ENCODE peak calls at places on chromosome 9, in five cellular contexts. Z is stimulated activated effector memory CD8-positive, alpha-beta T cell treated with anti-CD3 and anti-CD28 coated beads, Interleukin-12 subunit alpha, Interleukin-12 subunit beta, amount 100 ng/mL, for 72 hours; H is foreskin fibroblast; G is naive thymus-derived CD8-positive, alpha-beta T cell; E is H4. C is an unnamed sample.

GRCh38 chr9:124663046-124663961 is 107.8 kb downstream of the NR6A1 start:
- DNase-seq in Z (no peak), H (no peak), G (no peak), E (no peak), C (no peak)

GRCh38 chr9:90964101-90965020 is 162.7 kb downstream of the SYK start:
- DNase-seq in Z (peak), H (no peak), G (no peak), E (no peak), C (peak)

GRCh38 chr9:77731930-77732329 is 83.8 kb upstream of the GNA14 start:
- DNase-seq in Z (no peak), H (no peak), G (no peak), E (no peak), C (peak)

GRCh38 chr9:18294229-18294628 is 179.7 kb upstream of the ADAMTSL1 start:
- DNase-seq in Z (no peak), H (no peak), G (no peak), E (no peak), C (no peak)

GRCh38 chr9:133998915-133999580 is 6.9 kb upstream of the VAV2 start:
- DNase-seq in Z (no peak), H (no peak), G (no peak), E (no peak), C (no peak)

GRCh38 chr9:112890106-112891081 is at the start of gene SLC46A2:
- DNase-seq in Z (no peak), H (no peak), G (no peak), E (no peak), C (no peak)

GRCh38 chr9:78575041-78575440 is 278.1 kb downstream of the PSAT1 start:
- DNase-seq in Z (no peak), H (no peak), G (no peak), E (no peak), C (no peak)

GRCh38 chr9:2613730-2614271 is 7.8 kb upstream of the VLDLR start:
- DNase-seq in Z (no peak), H (no peak), G (no peak), E (no peak), C (no peak)

GRCh38 chr9:105455836-105456475 is 8.1 kb downstream of the FSD1L start:
- DNase-seq in Z (no peak), H (no peak), G (no peak), E (no peak), C (no peak)

GRCh38 chr9:27528278-27528885 is 1.2 kb downstream of the MOB3B start:
- DNase-seq in Z (peak), H (peak), G (peak), E (no peak), C (no peak)

GRCh38 chr9:134162926-134163373 is 1.4 kb downstream of the RNU6ATAC start:
- DNase-seq in Z (no peak), H (no peak), G (no peak), E (no peak), C (no peak)